ENCODE peak calls at places on chromosomes 3 and 15, in ten cellular contexts. One of them, this sample, is unnamed.

GRCh38 chr15:88498991-88499390 is 31.5 kb downstream of the MRPS11 start:
- DNase-seq in GM23248: no peak
- DNase-seq in BJ: no peak
- DNase-seq in neural progenitor cell: peak; percentile 31
- DNase-seq in CD8-positive, alpha-beta memory T cell: no peak
- DNase-seq in MM.1S: no peak
- DNase-seq in small intestine: no peak
- DNase-seq in aorta: no peak
- DNase-seq in uterus: no peak
- DNase-seq in stomach: no peak
- DNase-seq in this sample: no peak

GRCh38 chr3:20054549-20054987 is 14.3 kb downstream of the KAT2B start:
- DNase-seq in GM23248: peak; percentile 86
- DNase-seq in BJ: no peak
- DNase-seq in neural progenitor cell: no peak
- DNase-seq in CD8-positive, alpha-beta memory T cell: no peak
- DNase-seq in MM.1S: peak; percentile 96
- DNase-seq in small intestine: peak; percentile 95
- DNase-seq in aorta: no peak
- DNase-seq in uterus: peak; percentile 60
- DNase-seq in stomach: peak; percentile 62
- DNase-seq in this sample: peak; percentile 2

GRCh38 chr3:186682734-186683133 is 16.9 kb downstream of the HRG start:
- DNase-seq in GM23248: no peak
- DNase-seq in BJ: no peak
- DNase-seq in neural progenitor cell: no peak
- DNase-seq in CD8-positive, alpha-beta memory T cell: no peak
- DNase-seq in MM.1S: no peak
- DNase-seq in small intestine: no peak
- DNase-seq in aorta: no peak
- DNase-seq in uterus: no peak
- DNase-seq in stomach: no peak
- DNase-seq in this sample: no peak

GRCh38 chr3:113532698-113533533 is 561 bp downstream of the SIDT1 start:
- DNase-seq in GM23248: peak; percentile 38
- DNase-seq in BJ: no peak
- DNase-seq in neural progenitor cell: peak; percentile 67
- DNase-seq in CD8-positive, alpha-beta memory T cell: no peak
- DNase-seq in MM.1S: peak; percentile 31
- DNase-seq in small intestine: peak; percentile 31
- DNase-seq in aorta: peak; percentile 78
- DNase-seq in uterus: no peak
- DNase-seq in stomach: peak; percentile 47
- DNase-seq in this sample: no peak

GRCh38 chr15:89389841-89390603 is 55.4 kb upstream of the POLG start:
- DNase-seq in GM23248: no peak
- DNase-seq in BJ: no peak
- DNase-seq in neural progenitor cell: peak; percentile 63
- DNase-seq in CD8-positive, alpha-beta memory T cell: no peak
- DNase-seq in MM.1S: no peak
- DNase-seq in small intestine: no peak
- DNase-seq in aorta: peak; percentile 60
- DNase-seq in uterus: no peak
- DNase-seq in stomach: no peak
- DNase-seq in this sample: no peak

GRCh38 chr15:80929225-80929624 is 60.4 kb downstream of the MESD start:
- DNase-seq in GM23248: peak; percentile 92
- DNase-seq in BJ: peak; percentile 66
- DNase-seq in neural progenitor cell: no peak
- DNase-seq in CD8-positive, alpha-beta memory T cell: no peak
- DNase-seq in MM.1S: no peak
- DNase-seq in small intestine: no peak
- DNase-seq in aorta: no peak
- DNase-seq in uterus: no peak
- DNase-seq in stomach: no peak
- DNase-seq in this sample: no peak

GRCh38 chr15:76286231-76286879 is 24.9 kb downstream of the ETFA start:
- DNase-seq in GM23248: peak; percentile 33
- DNase-seq in BJ: no peak
- DNase-seq in neural progenitor cell: no peak
- DNase-seq in CD8-positive, alpha-beta memory T cell: peak; percentile 51
- DNase-seq in MM.1S: peak; percentile 49
- DNase-seq in small intestine: peak; percentile 60
- DNase-seq in aorta: no peak
- DNase-seq in uterus: no peak
- DNase-seq in stomach: no peak
- DNase-seq in this sample: no peak

GRCh38 chr3:175258763-175259162 is 399.6 kb downstream of the NAALADL2 start:
- DNase-seq in GM23248: peak; percentile 13
- DNase-seq in BJ: no peak
- DNase-seq in neural progenitor cell: no peak
- DNase-seq in CD8-positive, alpha-beta memory T cell: no peak
- DNase-seq in MM.1S: no peak
- DNase-seq in small intestine: no peak
- DNase-seq in aorta: no peak
- DNase-seq in uterus: no peak
- DNase-seq in stomach: peak; percentile 30
- DNase-seq in this sample: no peak

GRCh38 chr3:125357032-125357658 is 18.0 kb downstream of the ZNF148 start:
- DNase-seq in GM23248: peak; percentile 70
- DNase-seq in BJ: no peak
- DNase-seq in neural progenitor cell: peak; percentile 54
- DNase-seq in CD8-positive, alpha-beta memory T cell: peak; percentile 80
- DNase-seq in MM.1S: no peak
- DNase-seq in small intestine: peak; percentile 27
- DNase-seq in aorta: peak; percentile 86
- DNase-seq in uterus: no peak
- DNase-seq in stomach: peak; percentile 33
- DNase-seq in this sample: no peak

GRCh38 chr15:76139368-76140068 is 79.7 kb downstream of the TMEM266 start:
- DNase-seq in GM23248: peak; percentile 79
- DNase-seq in BJ: no peak
- DNase-seq in neural progenitor cell: peak; percentile 85
- DNase-seq in CD8-positive, alpha-beta memory T cell: peak; percentile 51
- DNase-seq in MM.1S: peak; percentile 78
- DNase-seq in small intestine: peak; percentile 63
- DNase-seq in aorta: peak; percentile 83
- DNase-seq in uterus: peak; percentile 45
- DNase-seq in stomach: peak; percentile 83
- DNase-seq in this sample: no peak

GRCh38 chr3:182327196-182327681 is 466.1 kb upstream of the ATP11B start:
- DNase-seq in GM23248: no peak
- DNase-seq in BJ: no peak
- DNase-seq in neural progenitor cell: no peak
- DNase-seq in CD8-positive, alpha-beta memory T cell: no peak
- DNase-seq in MM.1S: no peak
- DNase-seq in small intestine: no peak
- DNase-seq in aorta: no peak
- DNase-seq in uterus: no peak
- DNase-seq in stomach: no peak
- DNase-seq in this sample: no peak

GRCh38 chr15:100900895-100901169 is 18.3 kb upstream of the LRRK1 start:
- DNase-seq in GM23248: no peak
- DNase-seq in BJ: no peak
- DNase-seq in neural progenitor cell: no peak
- DNase-seq in CD8-positive, alpha-beta memory T cell: no peak
- DNase-seq in MM.1S: no peak
- DNase-seq in small intestine: no peak
- DNase-seq in aorta: no peak
- DNase-seq in uterus: no peak
- DNase-seq in stomach: no peak
- DNase-seq in this sample: no peak

GRCh38 chr15:100901296-100901695 is 17.9 kb upstream of the LRRK1 start:
- DNase-seq in GM23248: no peak
- DNase-seq in BJ: no peak
- DNase-seq in neural progenitor cell: no peak
- DNase-seq in CD8-positive, alpha-beta memory T cell: no peak
- DNase-seq in MM.1S: no peak
- DNase-seq in small intestine: no peak
- DNase-seq in aorta: no peak
- DNase-seq in uterus: no peak
- DNase-seq in stomach: no peak
- DNase-seq in this sample: no peak

GRCh38 chr15:100903191-100903590 is 16.0 kb upstream of the LRRK1 start:
- DNase-seq in GM23248: no peak
- DNase-seq in BJ: no peak
- DNase-seq in neural progenitor cell: no peak
- DNase-seq in CD8-positive, alpha-beta memory T cell: no peak
- DNase-seq in MM.1S: no peak
- DNase-seq in small intestine: no peak
- DNase-seq in aorta: no peak
- DNase-seq in uterus: no peak
- DNase-seq in stomach: no peak
- DNase-seq in this sample: no peak

GRCh38 chr15:100901702-100902435 is 17.3 kb upstream of the LRRK1 start:
- DNase-seq in GM23248: no peak
- DNase-seq in BJ: no peak
- DNase-seq in neural progenitor cell: no peak
- DNase-seq in CD8-positive, alpha-beta memory T cell: no peak
- DNase-seq in MM.1S: no peak
- DNase-seq in small intestine: peak; percentile 5
- DNase-seq in aorta: no peak
- DNase-seq in uterus: no peak
- DNase-seq in stomach: no peak
- DNase-seq in this sample: no peak

GRCh38 chr15:100902436-100903190 is 16.5 kb upstream of the LRRK1 start:
- DNase-seq in GM23248: peak; percentile 90
- DNase-seq in BJ: peak; percentile 52
- DNase-seq in neural progenitor cell: no peak
- DNase-seq in CD8-positive, alpha-beta memory T cell: no peak
- DNase-seq in MM.1S: no peak
- DNase-seq in small intestine: peak; percentile 45
- DNase-seq in aorta: peak; percentile 89
- DNase-seq in uterus: peak; percentile 93
- DNase-seq in stomach: peak; percentile 77
- DNase-seq in this sample: no peak
- H3K4me3 ChIP-seq in GM23248: peak overlapping the region; percentile 64
- H3K4me3 ChIP-seq in BJ: peak overlapping the region; percentile 13
- H3K4me3 ChIP-seq in neural progenitor cell: no peak overlapping the region
- H3K4me3 ChIP-seq in CD8-positive, alpha-beta memory T cell: no peak overlapping the region
- H3K4me3 ChIP-seq in MM.1S: no peak overlapping the region
- H3K4me3 ChIP-seq in small intestine: no peak overlapping the region
- H3K4me3 ChIP-seq in aorta: no peak overlapping the region
- H3K4me3 ChIP-seq in uterus: peak overlapping the region; percentile 5
- H3K4me3 ChIP-seq in stomach: peak overlapping the region; percentile 15
- H3K4me3 ChIP-seq in this sample: peak overlapping the region; percentile 19

DNA sequence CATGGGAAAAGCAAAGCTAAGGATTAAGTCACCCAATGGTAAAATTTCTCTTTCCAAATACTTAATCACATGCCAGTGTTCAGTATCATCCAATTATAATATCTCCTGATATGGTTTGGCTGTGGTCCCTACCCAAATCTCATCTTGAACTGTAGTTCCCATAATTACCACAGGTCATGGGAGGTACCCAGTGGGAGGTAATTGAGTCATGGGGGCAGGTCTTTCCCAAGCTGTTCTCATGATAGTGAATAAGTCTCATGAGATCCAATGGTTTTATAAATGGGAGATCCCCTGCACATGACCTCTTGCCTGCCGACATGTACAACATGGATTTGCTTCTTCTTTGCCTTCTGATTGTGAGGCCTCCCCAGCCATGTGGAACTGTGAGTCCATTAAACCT is 26.1 kb upstream of the NMB start:
- DNase-seq in GM23248: no peak
- DNase-seq in BJ: no peak
- DNase-seq in neural progenitor cell: no peak
- DNase-seq in CD8-positive, alpha-beta memory T cell: no peak
- DNase-seq in MM.1S: no peak
- DNase-seq in small intestine: no peak
- DNase-seq in aorta: no peak
- DNase-seq in uterus: no peak
- DNase-seq in stomach: no peak
- DNase-seq in this sample: no peak
- H3K36me3 ChIP-seq in GM23248: peaks cover 34% of the 10 kb centered on the region
- H3K36me3 ChIP-seq in BJ: no peaks in the 10 kb centered on the region
- H3K36me3 ChIP-seq in neural progenitor cell: peaks cover 19% of the 10 kb centered on the region
- H3K36me3 ChIP-seq in CD8-positive, alpha-beta memory T cell: peaks cover 11% of the 10 kb centered on the region
- H3K36me3 ChIP-seq in MM.1S: peaks cover 5% of the 10 kb centered on the region
- H3K36me3 ChIP-seq in small intestine: peaks cover 2% of the 10 kb centered on the region
- H3K36me3 ChIP-seq in aorta: peaks cover 3% of the 10 kb centered on the region
- H3K36me3 ChIP-seq in uterus: no peaks in the 10 kb centered on the region
- H3K36me3 ChIP-seq in stomach: peaks cover 75% of the 10 kb centered on the region
- H3K36me3 ChIP-seq in this sample: no peaks in the 10 kb centered on the region

GRCh38 chr3:30435950-30436349 is 170.5 kb upstream of the TGFBR2 start:
- DNase-seq in GM23248: peak; percentile 53
- DNase-seq in BJ: no peak
- DNase-seq in neural progenitor cell: no peak
- DNase-seq in CD8-positive, alpha-beta memory T cell: peak; percentile 27
- DNase-seq in MM.1S: peak; percentile 27
- DNase-seq in small intestine: peak; percentile 5
- DNase-seq in aorta: no peak
- DNase-seq in uterus: no peak
- DNase-seq in stomach: no peak
- DNase-seq in this sample: no peak
- H3K4me3 ChIP-seq in GM23248: peak overlapping the region; percentile 63
- H3K4me3 ChIP-seq in BJ: peak overlapping the region; percentile 27
- H3K4me3 ChIP-seq in neural progenitor cell: no peak overlapping the region
- H3K4me3 ChIP-seq in CD8-positive, alpha-beta memory T cell: peak overlapping the region; percentile 40
- H3K4me3 ChIP-seq in MM.1S: peak overlapping the region; percentile 35
- H3K4me3 ChIP-seq in small intestine: no peak overlapping the region
- H3K4me3 ChIP-seq in aorta: no peak overlapping the region
- H3K4me3 ChIP-seq in uterus: peak overlapping the region; percentile 7
- H3K4me3 ChIP-seq in stomach: no peak overlapping the region
- H3K4me3 ChIP-seq in this sample: no peak overlapping the region

GRCh38 chr15:59245583-59245982 is 38.9 kb downstream of the LDHAL6B start:
- DNase-seq in GM23248: no peak
- DNase-seq in BJ: no peak
- DNase-seq in neural progenitor cell: no peak
- DNase-seq in CD8-positive, alpha-beta memory T cell: no peak
- DNase-seq in MM.1S: no peak
- DNase-seq in small intestine: no peak
- DNase-seq in aorta: no peak
- DNase-seq in uterus: no peak
- DNase-seq in stomach: no peak
- DNase-seq in this sample: no peak

GRCh38 chr15:59247364-59247763 is 40.7 kb downstream of the LDHAL6B start:
- DNase-seq in GM23248: peak; percentile 76
- DNase-seq in BJ: no peak
- DNase-seq in neural progenitor cell: peak; percentile 84
- DNase-seq in CD8-positive, alpha-beta memory T cell: peak; percentile 46
- DNase-seq in MM.1S: peak; percentile 36
- DNase-seq in small intestine: peak; percentile 79
- DNase-seq in aorta: no peak
- DNase-seq in uterus: peak; percentile 65
- DNase-seq in stomach: peak; percentile 61
- DNase-seq in this sample: no peak

GRCh38 chr15:59242649-59243048 is 36.0 kb downstream of the LDHAL6B start:
- DNase-seq in GM23248: peak; percentile 23
- DNase-seq in BJ: no peak
- DNase-seq in neural progenitor cell: no peak
- DNase-seq in CD8-positive, alpha-beta memory T cell: no peak
- DNase-seq in MM.1S: no peak
- DNase-seq in small intestine: no peak
- DNase-seq in aorta: no peak
- DNase-seq in uterus: no peak
- DNase-seq in stomach: no peak
- DNase-seq in this sample: no peak

GRCh38 chr15:59244337-59244736 is 37.7 kb downstream of the LDHAL6B start:
- DNase-seq in GM23248: no peak
- DNase-seq in BJ: no peak
- DNase-seq in neural progenitor cell: no peak
- DNase-seq in CD8-positive, alpha-beta memory T cell: no peak
- DNase-seq in MM.1S: no peak
- DNase-seq in small intestine: peak; percentile 40
- DNase-seq in aorta: no peak
- DNase-seq in uterus: no peak
- DNase-seq in stomach: no peak
- DNase-seq in this sample: no peak

GRCh38 chr15:59243622-59244021 is 37.0 kb downstream of the LDHAL6B start:
- DNase-seq in GM23248: no peak
- DNase-seq in BJ: no peak
- DNase-seq in neural progenitor cell: no peak
- DNase-seq in CD8-positive, alpha-beta memory T cell: no peak
- DNase-seq in MM.1S: no peak
- DNase-seq in small intestine: no peak
- DNase-seq in aorta: no peak
- DNase-seq in uterus: no peak
- DNase-seq in stomach: no peak
- DNase-seq in this sample: no peak
- H3K36me3 ChIP-seq in GM23248: peaks cover 25% of the 10 kb centered on the region
- H3K36me3 ChIP-seq in BJ: no peaks in the 10 kb centered on the region
- H3K36me3 ChIP-seq in neural progenitor cell: no peaks in the 10 kb centered on the region
- H3K36me3 ChIP-seq in CD8-positive, alpha-beta memory T cell: no peaks in the 10 kb centered on the region
- H3K36me3 ChIP-seq in MM.1S: no peaks in the 10 kb centered on the region
- H3K36me3 ChIP-seq in small intestine: no peaks in the 10 kb centered on the region
- H3K36me3 ChIP-seq in aorta: no peaks in the 10 kb centered on the region
- H3K36me3 ChIP-seq in uterus: no peaks in the 10 kb centered on the region
- H3K36me3 ChIP-seq in stomach: no peaks in the 10 kb centered on the region
- H3K36me3 ChIP-seq in this sample: peaks cover 9% of the 10 kb centered on the region